ENCODE peak calls at places on chromosomes 3 and 15, in ten cellular contexts. J, T, G, Q, V, P, L, S, C and Z are unnamed samples.

GRCh38 chr3:139930201-139930600 is 4.8 kb upstream of the CLSTN2 start:
- DNase-seq in C (no peak), G (no peak), L (no peak), S (no peak), T (no peak), J (no peak), V (no peak), Q (no peak), P (no peak), Z (no peak)

GRCh38 chr3:16179771-16180736 is 5.6 kb downstream of the GALNT15 start:
- DNase-seq in Q (no peak), V (no peak), L (no peak), S (no peak), C (no peak), T (no peak), G (no peak), P (no peak), J (no peak), Z (no peak)

GRCh38 chr3:189949580-189949979 is 171.1 kb downstream of the P3H2 start:
- DNase-seq in L (no peak), S (no peak), T (no peak), G (no peak), C (no peak), P (no peak), V (no peak), J (no peak), Q (no peak), Z (no peak)

GRCh38 chr15:56996746-56997470 is 78.5 kb downstream of the TCF12 start:
- DNase-seq in P (no peak), L (no peak), V (no peak), G (no peak), C (no peak), Q (no peak), S (no peak), J (no peak), T (no peak), Z (no peak)

GRCh38 chr3:39234705-39235104 is 42.3 kb upstream of the XIRP1 start:
- DNase-seq in P (no peak), V (no peak), Q (no peak), G (no peak), C (no peak), S (no peak), T (no peak), J (no peak), L (no peak), Z (no peak)

GRCh38 chr3:39378092-39378491 is 5.1 kb upstream of the SLC25A38 start:
- DNase-seq in V (no peak), L (no peak), J (peak), Q (peak), S (peak), C (no peak), T (no peak), P (peak), G (peak), Z (peak)

GRCh38 chr3:11514191-11514770 is 129.4 kb downstream of the VGLL4 start:
- DNase-seq in G (no peak), Q (peak), L (peak), C (peak), V (no peak), J (no peak), P (no peak), T (peak), S (peak), Z (no peak)

GRCh38 chr15:91471410-91471993 is 371.4 kb downstream of the SV2B start:
- DNase-seq in J (no peak), Q (no peak), V (no peak), S (no peak), L (no peak), P (no peak), G (no peak), C (no peak), T (peak), Z (no peak)

GRCh38 chr3:48402281-48402732 is 27.6 kb downstream of the PLXNB1 start:
- DNase-seq in V (peak), L (peak), J (no peak), G (no peak), P (no peak), T (peak), S (peak), Q (peak), C (peak), Z (no peak)

GRCh38 chr15:37880009-37880834 is 54.2 kb upstream of the TMCO5A start:
- DNase-seq in S (peak), Q (no peak), C (no peak), J (no peak), L (no peak), V (no peak), T (no peak), G (no peak), P (peak), Z (peak)

GRCh38 chr3:43870844-43871626 is 180.3 kb downstream of the ABHD5 start:
- DNase-seq in V (peak), L (no peak), C (no peak), Q (no peak), S (no peak), J (no peak), T (no peak), G (no peak), P (no peak), Z (no peak)

GRCh38 chr3:15207836-15208504 is 1.9 kb downstream of the CAPN7 start:
- DNase-seq in J (no peak), G (no peak), S (peak), P (no peak), C (no peak), V (no peak), Q (no peak), T (no peak), L (no peak), Z (no peak)

GRCh38 chr3:168878655-168879054 is 782.9 kb upstream of the GOLIM4 start:
- DNase-seq in T (no peak), S (peak), G (no peak), L (no peak), P (no peak), Q (no peak), C (no peak), J (no peak), V (no peak), Z (no peak)

GRCh38 chr15:43225201-43225949 is 4.6 kb upstream of the EPB42 start:
- DNase-seq in G (peak), T (peak), J (peak), Q (peak), P (peak), C (peak), V (no peak), S (peak), L (peak), Z (no peak)

GRCh38 chr15:92018535-92019239 is 165.2 kb downstream of the SLCO3A1 start:
- DNase-seq in L (no peak), C (no peak), G (no peak), Q (no peak), J (no peak), T (no peak), V (no peak), P (no peak), S (no peak), Z (no peak)

GRCh38 chr3:196619213-196619612 is 20.3 kb upstream of the NRROS start:
- DNase-seq in Q (no peak), L (no peak), J (no peak), V (no peak), T (no peak), S (no peak), C (no peak), P (no peak), G (no peak), Z (no peak)

GRCh38 chr3:73029321-73029796 is 32.1 kb upstream of the EBLN2 start:
- DNase-seq in G (no peak), P (peak), S (peak), L (peak), V (no peak), J (no peak), T (no peak), Q (no peak), C (no peak), Z (no peak)

GRCh38 chr3:107065094-107065861 is 312.0 kb upstream of the CCDC54 start:
- DNase-seq in T (no peak), J (no peak), P (no peak), S (no peak), G (no peak), C (no peak), L (no peak), V (no peak), Q (no peak), Z (no peak)

GRCh38 chr3:64120876-64121275 is 97.6 kb upstream of the PSMD6 start:
- DNase-seq in G (no peak), P (no peak), C (no peak), L (no peak), T (no peak), Q (no peak), S (no peak), V (no peak), J (no peak), Z (no peak)

GRCh38 chr3:46542344-46542743 is 23.8 kb downstream of the LRRC2 start:
- DNase-seq in S (no peak), Q (no peak), L (no peak), V (no peak), T (no peak), G (no peak), C (no peak), J (no peak), P (no peak), Z (no peak)

GRCh38 chr3:21531909-21532308 is 219.1 kb downstream of the ZNF385D start:
- DNase-seq in Q (no peak), C (no peak), G (no peak), L (no peak), S (no peak), J (no peak), V (no peak), T (no peak), P (no peak), Z (no peak)

GRCh38 chr15:88900309-88900981 is 5.1 kb upstream of the HAPLN3 start:
- DNase-seq in L (no peak), Q (no peak), G (no peak), P (no peak), C (no peak), S (peak), J (no peak), V (no peak), T (no peak), Z (no peak)

GRCh38 chr15:62228604-62229003 is 63.5 kb upstream of the C2CD4B start:
- DNase-seq in C (no peak), T (no peak), G (no peak), J (no peak), V (no peak), P (no peak), Q (no peak), L (no peak), S (no peak), Z (no peak)

GRCh38 chr15:74828835-74829234 is 2.4 kb downstream of the CPLX3 start:
- DNase-seq in V (no peak), S (no peak), C (no peak), P (no peak), T (no peak), G (no peak), L (no peak), J (no peak), Q (no peak), Z (no peak)

GRCh38 chr3:46565113-46565490 is 1.0 kb downstream of the LRRC2 start:
- DNase-seq in J (no peak), T (no peak), C (no peak), P (no peak), S (no peak), G (no peak), V (no peak), L (no peak), Q (no peak), Z (no peak)

GRCh38 chr3:28239108-28239507 is 2.3 kb upstream of the CMC1 start:
- DNase-seq in G (no peak), P (no peak), V (no peak), T (no peak), Q (no peak), L (no peak), S (no peak), C (no peak), J (no peak), Z (no peak)

GRCh38 chr3:71536376-71536965 is 47.1 kb downstream of the FOXP1 start:
- DNase-seq in Q (no peak), V (no peak), C (no peak), L (no peak), S (peak), P (no peak), J (no peak), G (no peak), T (no peak), Z (no peak)

GRCh38 chr15:88663216-88663615 is 24.4 kb downstream of the ISG20 start:
- DNase-seq in S (no peak), T (no peak), C (no peak), J (no peak), G (no peak), Q (no peak), P (no peak), V (peak), L (no peak), Z (no peak)

GRCh38 chr3:160003520-160004128 is 15.0 kb downstream of the IL12A start:
- DNase-seq in L (no peak), G (peak), P (peak), C (no peak), J (peak), V (no peak), S (peak), Q (peak), T (no peak), Z (peak)

GRCh38 chr3:47008258-47008671 is 28.8 kb downstream of the NBEAL2 start:
- DNase-seq in P (no peak), G (no peak), V (no peak), C (no peak), T (no peak), S (no peak), L (peak), Q (peak), J (no peak), Z (no peak)

GRCh38 chr3:58888087-58888486 is 161.7 kb downstream of the CFAP20DC start:
- DNase-seq in S (no peak), L (no peak), J (no peak), P (no peak), G (no peak), T (no peak), V (no peak), C (no peak), Q (no peak), Z (no peak)

GRCh38 chr3:157939166-157939565 is 167.1 kb downstream of the SHOX2 start:
- DNase-seq in V (no peak), L (no peak), S (no peak), P (no peak), J (no peak), T (no peak), C (no peak), Q (no peak), G (no peak), Z (no peak)

GRCh38 chr15:41801850-41802455 is 25.9 kb upstream of the JMJD7 start:
- DNase-seq in L (no peak), G (no peak), S (no peak), T (no peak), J (no peak), P (no peak), C (no peak), Q (no peak), V (no peak), Z (no peak)

DNA sequence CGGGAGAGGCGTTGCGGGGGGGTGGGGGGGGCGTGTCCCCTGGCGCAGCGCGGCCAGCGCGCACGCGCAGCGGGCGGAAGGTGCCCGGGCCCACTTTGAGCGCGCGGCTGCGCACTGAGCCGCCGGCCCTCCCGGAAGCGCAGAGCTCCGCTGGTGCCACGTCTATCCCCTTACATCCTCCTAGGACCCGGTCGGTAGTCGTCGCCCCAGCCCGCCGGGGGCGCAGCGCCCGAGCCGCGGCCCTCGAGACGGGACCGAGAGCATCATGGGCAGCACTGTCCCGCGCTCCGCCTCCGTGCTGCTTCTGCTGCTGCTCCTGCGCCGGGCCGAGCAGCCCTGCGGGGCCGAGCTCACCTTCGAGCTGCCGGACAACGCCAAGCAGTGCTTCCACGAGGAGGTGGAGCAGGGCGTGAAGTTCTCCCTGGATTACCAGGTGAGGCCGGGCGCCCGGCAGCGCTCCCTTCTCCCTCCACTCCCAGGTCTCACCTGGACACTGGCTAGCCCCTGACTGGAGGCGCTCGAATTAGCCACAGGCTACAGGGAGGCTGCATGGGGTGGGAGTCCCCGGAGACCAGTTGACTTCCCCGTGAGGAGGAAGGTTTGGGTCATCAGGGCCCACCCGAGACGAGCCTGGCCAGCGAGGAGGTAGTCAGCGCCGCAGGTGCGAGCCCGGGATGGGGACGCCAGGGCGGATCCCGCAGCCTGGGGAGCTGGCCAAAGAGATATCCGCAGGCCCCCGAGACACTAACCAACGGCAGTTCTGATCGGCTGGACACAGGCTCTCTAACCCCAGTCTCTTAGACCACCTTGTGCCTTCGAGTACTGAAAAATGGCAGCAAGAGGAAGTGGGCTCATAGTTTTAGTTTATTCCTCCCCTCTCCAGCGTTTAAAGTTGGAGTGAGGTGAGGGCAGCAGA is at the start of gene TMED3:
- DNase-seq in G (peak), Q (peak), P (peak), V (peak), T (peak), S (peak), J (peak), C (peak), L (no peak), Z (peak)
- TF ChIP-seq CTCF in G (peak), Q (no peak), P (peak), V (no peak), T (no peak), S (peak), J (peak), C (no peak), L (no peak), Z (peak)

GRCh38 chr15:65517866-65518207 is 348 bp upstream of the DPP8 start:
- DNase-seq in Q (no peak), L (no peak), C (no peak), G (no peak), S (no peak), J (no peak), T (no peak), P (no peak), V (no peak), Z (no peak)
- TF ChIP-seq CTCF in Q (no peak), L (no peak), C (no peak), G (no peak), S (no peak), J (no peak), T (no peak), P (peak), V (no peak), Z (peak)

DNA sequence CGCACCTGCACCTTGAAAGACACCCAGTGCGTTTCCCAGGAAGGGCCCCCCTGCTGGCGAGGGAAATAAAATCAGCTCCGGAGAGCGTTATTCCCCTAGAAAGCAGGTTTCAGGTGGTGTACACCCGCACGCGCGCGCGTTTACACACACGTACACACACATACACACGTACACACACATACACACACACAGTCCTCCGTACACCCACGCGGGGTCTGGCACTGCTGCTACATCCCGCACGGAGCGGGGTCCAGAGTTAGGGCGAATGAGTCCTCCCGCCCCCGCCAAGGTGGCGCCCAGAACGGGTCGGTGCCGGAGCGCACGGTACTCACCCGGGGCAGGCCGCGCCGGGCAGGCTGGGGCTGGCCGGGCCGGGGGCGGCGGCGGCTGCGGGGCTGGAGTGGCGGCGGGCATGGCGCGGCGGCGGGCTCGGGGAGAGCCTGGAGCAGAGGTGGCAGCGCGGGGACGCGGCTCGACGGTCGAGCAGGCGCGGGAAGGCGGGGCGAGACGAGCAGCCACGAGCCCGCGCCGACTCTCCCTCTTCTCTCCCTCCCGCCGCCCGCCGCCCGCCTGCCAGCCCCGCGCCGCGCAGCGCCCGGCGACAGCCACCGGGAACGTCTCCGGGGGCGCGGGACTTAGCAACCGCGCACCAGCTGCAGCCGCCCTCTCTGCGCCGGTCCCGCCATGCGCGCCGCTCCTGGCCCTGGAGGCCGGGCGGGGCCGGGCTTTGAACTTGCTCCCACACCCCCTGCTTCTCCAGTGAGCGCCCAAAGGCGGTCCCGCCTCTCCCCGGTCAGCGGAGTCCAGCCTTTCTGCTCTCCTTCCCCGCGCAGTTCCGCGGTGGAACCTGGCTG is at the start of gene DCLK3:
- DNase-seq in G (no peak), C (no peak), S (no peak), J (no peak), T (no peak), P (no peak), V (peak), L (no peak), Q (no peak), Z (peak)
- TF ChIP-seq CTCF in G (no peak), C (no peak), S (no peak), J (no peak), T (no peak), P (no peak), V (no peak), L (no peak), Q (no peak), Z (peak)

GRCh38 chr3:14145670-14146380 is 21.0 kb downstream of the TMEM43 start:
- DNase-seq in C (no peak), G (no peak), P (no peak), V (peak), S (no peak), Q (peak), T (no peak), J (no peak), L (no peak), Z (no peak)
- TF ChIP-seq CTCF in C (no peak), G (no peak), P (no peak), V (no peak), S (peak), Q (no peak), T (no peak), J (no peak), L (no peak), Z (no peak)

GRCh38 chr3:155297100-155297499 is 3.6 kb upstream of the STRIT1 start:
- DNase-seq in J (no peak), Q (no peak), S (no peak), C (no peak), G (no peak), V (no peak), L (no peak), T (no peak), P (no peak), Z (no peak)
- TF ChIP-seq CTCF in J (no peak), Q (no peak), S (no peak), C (no peak), G (no peak), V (no peak), L (no peak), T (no peak), P (no peak), Z (no peak)

DNA sequence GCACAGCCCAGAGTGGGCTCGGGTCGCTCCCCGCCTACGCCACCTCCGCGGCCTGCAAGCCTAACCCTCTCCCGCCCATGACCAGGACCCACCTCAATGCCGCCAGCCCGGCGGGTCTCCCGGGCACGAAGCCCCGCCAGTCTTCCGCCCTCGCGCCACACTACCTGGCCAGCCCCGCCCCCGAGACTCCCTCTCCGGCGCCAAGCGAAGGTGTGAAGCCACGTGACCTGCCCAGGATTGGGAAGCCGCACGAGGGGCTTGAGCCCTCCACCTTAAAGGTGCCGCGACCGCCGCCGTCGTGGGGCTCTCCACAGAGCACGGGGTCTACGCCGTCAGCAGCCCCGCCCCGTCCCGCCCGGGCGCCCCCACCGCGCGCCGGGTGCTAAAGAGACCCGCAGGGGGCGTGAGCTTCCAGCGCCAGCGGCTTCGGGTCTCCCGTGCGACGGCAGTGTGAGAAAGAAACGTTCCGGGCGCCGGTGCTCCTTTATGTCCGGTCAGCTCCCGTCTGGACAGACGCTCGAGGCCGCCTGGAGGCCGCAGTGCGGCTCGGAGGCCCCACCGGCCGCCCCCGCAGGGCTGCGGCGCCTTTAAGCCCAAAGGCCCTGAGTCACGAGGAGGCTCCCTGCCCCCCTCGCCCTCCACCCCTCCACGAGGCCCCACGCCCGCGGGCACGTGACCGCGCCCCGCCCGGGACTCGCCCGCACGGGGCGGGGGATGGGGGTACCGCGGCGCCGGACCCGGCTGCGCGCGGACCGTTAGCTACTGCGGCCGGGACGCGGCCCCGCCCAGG is at the start of gene CPEB1:
- DNase-seq in J (peak), C (peak), Q (peak), V (no peak), L (peak), P (peak), T (peak), S (peak), G (peak), Z (peak)
- TF ChIP-seq CTCF in J (peak), C (peak), Q (no peak), V (no peak), L (no peak), P (peak), T (no peak), S (no peak), G (no peak), Z (peak)